ENCODE peak calls at places on chromosome 15, in six cellular contexts. W is head of caudate nucleus, E is A549, Q is GM04504, L is aorta, G is upper lobe of right lung. J is an unnamed sample.

GRCh38 chr15:58736244-58736643 is 13.3 kb downstream of the ADAM10 start:
- DNase-seq in W (no peak), E (no peak), Q (no peak), L (no peak), G (no peak), J (no peak)

GRCh38 chr15:45106002-45106790 is 7.8 kb downstream of the DUOX2 start:
- DNase-seq in W (no peak), E (no peak), Q (no peak), L (no peak), G (peak), J (no peak)

GRCh38 chr15:64151727-64152506 is at the start of gene SNX22:
- DNase-seq in W (no peak), E (no peak), Q (no peak), L (no peak), G (peak), J (no peak)

GRCh38 chr15:31397851-31398661 is 71.4 kb downstream of the KLF13 start:
- DNase-seq in W (no peak), E (no peak), Q (no peak), L (peak), G (no peak), J (no peak)

GRCh38 chr15:63891079-63891762 is 57.5 kb upstream of the HERC1 start:
- DNase-seq in W (peak), E (peak), Q (peak), L (peak), G (peak), J (peak)

GRCh38 chr15:73637527-73637926 is 4.3 kb upstream of the NPTN start:
- DNase-seq in W (no peak), E (no peak), Q (peak), L (no peak), G (no peak), J (no peak)

GRCh38 chr15:63401078-63401477 is 19.4 kb upstream of the CA12 start:
- DNase-seq in W (no peak), E (no peak), Q (no peak), L (no peak), G (no peak), J (no peak)

GRCh38 chr15:66772967-66773873 is 71.2 kb downstream of the SMAD6 start:
- DNase-seq in W (no peak), E (no peak), Q (no peak), L (peak), G (no peak), J (no peak)

GRCh38 chr15:68431792-68432401 is at the start of gene ITGA11:
- DNase-seq in W (no peak), E (peak), Q (no peak), L (peak), G (peak), J (peak)

GRCh38 chr15:89143503-89144162 is 55.4 kb downstream of the ABHD2 start:
- DNase-seq in W (no peak), E (no peak), Q (peak), L (no peak), G (no peak), J (no peak)

GRCh38 chr15:78007211-78007956 is 70.1 kb downstream of the TBC1D2B start:
- DNase-seq in W (no peak), E (no peak), Q (no peak), L (no peak), G (no peak), J (no peak)

GRCh38 chr15:60648928-60649679 is 170.2 kb upstream of the ICE2 start:
- DNase-seq in W (no peak), E (no peak), Q (no peak), L (no peak), G (no peak), J (no peak)

GRCh38 chr15:66830358-66830757 is 128.3 kb downstream of the SMAD6 start:
- DNase-seq in W (no peak), E (no peak), Q (no peak), L (no peak), G (peak), J (no peak)

GRCh38 chr15:70964058-70964457 is 71.4 kb downstream of the LRRC49 start:
- DNase-seq in W (no peak), E (no peak), Q (no peak), L (no peak), G (no peak), J (no peak)

GRCh38 chr15:67833504-67834248 is 6.2 kb downstream of the RNU6-1 start:
- DNase-seq in W (peak), E (peak), Q (no peak), L (no peak), G (no peak), J (peak)

GRCh38 chr15:98503970-98504369 is 144.4 kb upstream of the IGF1R start:
- DNase-seq in W (no peak), E (no peak), Q (peak), L (no peak), G (no peak), J (no peak)

J was measured in psoas muscle.